ENCODE peak calls at places on chromosome 19, in six cellular contexts. N, K, U, J, D and C are unnamed samples.
A peak's percentile ranks its signal among the peaks of the same experiment; 100 is the strongest.

GRCh38 chr19:42024622-42025111 is 30.6 kb upstream of the ATP1A3 start:
- DNase-seq in N (no peak), K (no peak), U (no peak), J (no peak), D (no peak), C (peak; percentile 83)

GRCh38 chr19:56403261-56403660 is 871 bp upstream of the ZNF583 start:
- DNase-seq in N (no peak), K (no peak), U (no peak), J (no peak), D (no peak), C (no peak)

GRCh38 chr19:8517551-8518442 is 3.8 kb upstream of the ZNF414 start:
- DNase-seq in N (peak; percentile 13), K (no peak), U (no peak), J (no peak), D (no peak), C (no peak)

GRCh38 chr19:13770013-13770635 is 4.1 kb upstream of the C19orf53 start:
- DNase-seq in N (no peak), K (no peak), U (no peak), J (no peak), D (no peak), C (no peak)

GRCh38 chr19:38736036-38736412 is 8.2 kb downstream of the CAPN12 start:
- DNase-seq in N (peak; percentile 21), K (no peak), U (no peak), J (no peak), D (no peak), C (peak; percentile 58)

GRCh38 chr19:35055715-35056179 is 14.2 kb downstream of the HPN start:
- DNase-seq in N (no peak), K (no peak), U (no peak), J (no peak), D (no peak), C (no peak)

GRCh38 chr19:6108721-6109633 is 1.3 kb downstream of the RFX2 start:
- DNase-seq in N (peak; percentile 44), K (peak; percentile 68), U (peak; percentile 26), J (no peak), D (no peak), C (peak; percentile 63)

GRCh38 chr19:36962346-36962745 is 46.2 kb downstream of the ZNF568 start:
- DNase-seq in N (no peak), K (no peak), U (no peak), J (no peak), D (no peak), C (no peak)

GRCh38 chr19:12117203-12117970 is 22.8 kb downstream of the ZNF20 start:
- DNase-seq in N (no peak), K (no peak), U (no peak), J (no peak), D (no peak), C (no peak)

GRCh38 chr19:16714702-16715294 is 4.8 kb upstream of the NWD1 start:
- DNase-seq in N (peak; percentile 6), K (peak; percentile 25), U (peak; percentile 7), J (peak; percentile 13), D (peak; percentile 28), C (peak; percentile 65)

GRCh38 chr19:13071444-13072205 is 31.0 kb downstream of the LYL1 start:
- DNase-seq in N (no peak), K (no peak), U (no peak), J (no peak), D (no peak), C (no peak)

GRCh38 chr19:45340232-45340898 is at the start of gene KLC3:
- DNase-seq in N (peak; percentile 22), K (no peak), U (no peak), J (no peak), D (peak; percentile 57), C (no peak)

GRCh38 chr19:3324405-3324856 is 42.0 kb upstream of the NFIC start:
- DNase-seq in N (peak; percentile 70), K (no peak), U (no peak), J (no peak), D (peak; percentile 57), C (peak; percentile 63)